ENCODE peak calls at places on chromosomes 4 and X, in seven cellular contexts. M, V, P, A, E, I and W are unnamed samples.

GRCh38 chr4:141654098-141654497 is 17.7 kb downstream of the IL15 start:
- DNase-seq in M (no peak), V (no peak), P (no peak), A (peak), E (no peak), I (no peak), W (no peak)

GRCh38 chr4:13635281-13635799 is 7.8 kb upstream of the BOD1L1 start:
- DNase-seq in M (no peak), V (no peak), P (no peak), A (no peak), E (no peak), I (no peak), W (no peak)

GRCh38 chrX:1507511-1508463 is 29.2 kb downstream of the P2RY8 start:
- DNase-seq in M (peak), V (no peak), P (no peak), A (no peak), E (no peak), I (no peak), W (peak)

GRCh38 chr4:70544279-70544870 is 26.0 kb downstream of the AMTN start:
- DNase-seq in M (no peak), V (no peak), P (peak), A (no peak), E (no peak), I (no peak), W (no peak)

GRCh38 chr4:573122-573892 is 2.8 kb downstream of the TMEM271 start:
- DNase-seq in M (no peak), V (no peak), P (no peak), A (no peak), E (no peak), I (no peak), W (no peak)

GRCh38 chrX:21770631-21771321 is 12.9 kb upstream of the SMPX start:
- DNase-seq in M (no peak), V (no peak), P (peak), A (no peak), E (no peak), I (no peak), W (no peak)

GRCh38 chr4:105236917-105237311 is 90.2 kb downstream of the TET2 start:
- DNase-seq in M (no peak), V (no peak), P (no peak), A (no peak), E (no peak), I (no peak), W (no peak)

GRCh38 chr4:20254517-20255250 is 3.0 kb downstream of the SLIT2 start:
- DNase-seq in M (peak), V (peak), P (no peak), A (peak), E (no peak), I (no peak), W (no peak)

GRCh38 chr4:101475246-101475645 is 127.9 kb upstream of the PPP3CA start:
- DNase-seq in M (no peak), V (no peak), P (no peak), A (peak), E (no peak), I (no peak), W (no peak)

GRCh38 chrX:17473021-17473420 is 98.0 kb downstream of the NHS start:
- DNase-seq in M (no peak), V (no peak), P (no peak), A (no peak), E (no peak), I (no peak), W (no peak)

GRCh38 chr4:158462611-158463010 is 59.1 kb upstream of the RXFP1 start:
- DNase-seq in M (no peak), V (no peak), P (no peak), A (no peak), E (no peak), I (no peak), W (no peak)

GRCh38 chr4:37453004-37453360 is 208.4 kb downstream of the NWD2 start:
- DNase-seq in M (no peak), V (no peak), P (peak), A (peak), E (peak), I (peak), W (peak)

GRCh38 chrX:28847423-28847822 is 260.2 kb downstream of the IL1RAPL1 start:
- DNase-seq in M (peak), V (peak), P (no peak), A (no peak), E (no peak), I (no peak), W (no peak)

GRCh38 chrX:72258174-72258573 is 18.9 kb downstream of the RPS4X start:
- DNase-seq in M (no peak), V (no peak), P (no peak), A (no peak), E (no peak), I (no peak), W (no peak)